ENCODE peak calls at places on chromosomes 13 and 19, in six cellular contexts. V, L, H, Q, B and S are unnamed samples.

GRCh38 chr19:46081928-46082727 is 41.3 kb upstream of the IGFL4 start:
- DNase-seq in V (peak; percentile 26), L (peak; percentile 42), H (no peak), Q (peak; percentile 48), B (peak; percentile 75), S (peak; percentile 9)

GRCh38 chr19:54137913-54138776 is 583 bp downstream of the CNOT3 start:
- DNase-seq in V (no peak), L (peak; percentile 23), H (no peak), Q (no peak), B (no peak), S (peak; percentile 67)

GRCh38 chr19:18319591-18320135 is 3.2 kb downstream of the LSM4 start:
- DNase-seq in V (peak; percentile 29), L (no peak), H (no peak), Q (no peak), B (no peak), S (no peak)

GRCh38 chr13:75250526-75251183 is 231.3 kb downstream of the TBC1D4 start:
- DNase-seq in V (no peak), L (no peak), H (no peak), Q (no peak), B (no peak), S (peak; percentile 19)

GRCh38 chr13:99280166-99280565 is 22.0 kb upstream of the GPR18 start:
- DNase-seq in V (no peak), L (no peak), H (no peak), Q (no peak), B (no peak), S (no peak)

GRCh38 chr13:67148219-67148583 is 81.9 kb downstream of the PCDH9 start:
- DNase-seq in V (no peak), L (no peak), H (no peak), Q (no peak), B (no peak), S (no peak)

GRCh38 chr19:45492627-45493470 is 4.0 kb downstream of the RTN2 start:
- DNase-seq in V (peak; percentile 59), L (peak; percentile 22), H (peak; percentile 79), Q (peak; percentile 72), B (peak; percentile 73), S (no peak)

GRCh38 chr19:36041831-36042230 is 9.2 kb upstream of the CLIP3 start:
- DNase-seq in V (no peak), L (peak; percentile 46), H (no peak), Q (no peak), B (peak; percentile 72), S (no peak)

GRCh38 chr19:19860756-19861390 is 4.8 kb upstream of the ZNF253 start:
- DNase-seq in V (peak; percentile 30), L (no peak), H (no peak), Q (no peak), B (no peak), S (no peak)

GRCh38 chr19:46191972-46192371 is 37.6 kb upstream of the IGFL1 start:
- DNase-seq in V (no peak), L (no peak), H (no peak), Q (no peak), B (no peak), S (no peak)

GRCh38 chr19:11140896-11141295 is 14.7 kb downstream of the SPC24 start:
- DNase-seq in V (no peak), L (no peak), H (no peak), Q (no peak), B (no peak), S (no peak)

GRCh38 chr19:11141937-11142527 is 13.6 kb downstream of the SPC24 start:
- DNase-seq in V (no peak), L (no peak), H (no peak), Q (no peak), B (peak; percentile 43), S (no peak)

GRCh38 chr19:11138659-11139526 is 16.7 kb downstream of the SPC24 start:
- DNase-seq in V (peak; percentile 95), L (peak; percentile 61), H (peak; percentile 94), Q (no peak), B (peak; percentile 87), S (peak; percentile 77)

GRCh38 chr19:11145147-11145924 is 10.2 kb downstream of the SPC24 start:
- DNase-seq in V (no peak), L (no peak), H (no peak), Q (no peak), B (no peak), S (no peak)

DNA sequence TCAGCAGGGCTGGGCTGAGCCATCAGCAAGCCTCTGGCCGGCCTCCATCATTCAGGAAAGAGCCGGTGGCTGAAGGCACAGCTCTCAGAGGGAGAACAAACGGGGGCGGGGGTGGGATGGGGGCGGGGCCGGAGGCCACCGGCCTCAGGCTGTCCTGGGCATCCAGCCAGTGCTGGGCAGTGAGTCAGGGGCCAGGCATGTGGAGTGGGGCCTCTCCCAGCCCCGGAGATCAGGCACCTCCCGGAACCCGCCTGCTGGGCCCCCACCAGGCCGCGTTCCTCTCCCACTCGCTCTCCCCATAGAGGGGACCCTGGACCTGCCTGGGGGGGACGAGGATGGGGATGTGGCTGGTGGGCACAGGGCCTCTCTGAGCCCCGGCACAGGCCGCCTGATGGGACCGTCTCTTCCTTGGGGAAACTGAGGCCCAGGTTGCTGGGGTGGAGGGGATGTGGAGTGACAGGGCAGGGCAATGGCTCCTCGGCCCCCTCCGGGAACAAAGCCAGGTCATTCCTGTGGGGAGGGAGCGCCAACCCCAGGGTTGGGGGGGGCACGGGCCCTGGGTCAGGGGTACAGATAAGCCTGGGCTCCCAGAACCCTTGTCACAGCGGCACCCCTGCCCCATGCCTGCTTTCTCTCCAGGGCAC is 12.9 kb downstream of the SPC24 start:
- DNase-seq in V (peak; percentile 96), L (peak; percentile 98), H (peak; percentile 97), Q (peak; percentile 79), B (peak; percentile 91), S (peak; percentile 86)
- TF ChIP-seq POLR2A in V (peak; percentile 33), L (peak; percentile 50), H (no peak), Q (no peak), B (no peak), S (no peak)

DNA sequence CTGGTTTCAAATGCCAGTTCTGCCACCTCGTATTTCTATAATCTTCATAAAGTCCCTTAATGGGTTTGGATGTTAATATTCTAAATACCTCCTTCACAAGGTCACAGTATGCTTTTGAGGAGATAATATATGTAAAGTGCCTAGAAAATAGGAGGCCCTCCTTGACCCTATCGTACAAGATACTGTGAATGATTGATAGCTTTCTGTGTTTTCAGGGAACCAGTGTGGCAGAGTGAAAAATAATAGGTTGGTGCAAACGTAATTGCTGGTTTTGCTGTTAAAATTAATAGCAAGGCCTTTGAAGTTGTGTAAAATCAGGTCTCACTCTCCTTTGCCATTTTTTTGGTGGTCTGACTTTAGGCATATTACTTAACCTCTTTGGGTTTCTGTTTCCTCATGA is 77.5 kb upstream of the SCEL start:
- DNase-seq in V (no peak), L (no peak), H (no peak), Q (no peak), B (no peak), S (no peak)
- TF ChIP-seq POLR2A in V (no peak), L (no peak), H (no peak), Q (no peak), B (no peak), S (no peak)

GRCh38 chr13:27358420-27358819 is 66.0 kb upstream of the GTF3A start:
- DNase-seq in V (no peak), L (no peak), H (no peak), Q (no peak), B (no peak), S (no peak)

GRCh38 chr13:27362064-27362751 is 62.2 kb upstream of the GTF3A start:
- DNase-seq in V (peak; percentile 83), L (peak; percentile 86), H (peak; percentile 84), Q (peak; percentile 69), B (peak; percentile 81), S (peak; percentile 72)

GRCh38 chr13:27360562-27360961 is 63.9 kb upstream of the GTF3A start:
- DNase-seq in V (no peak), L (no peak), H (no peak), Q (no peak), B (peak; percentile 11), S (no peak)

GRCh38 chr13:27355894-27356293 is 68.5 kb upstream of the GTF3A start:
- DNase-seq in V (no peak), L (no peak), H (no peak), Q (no peak), B (no peak), S (no peak)

GRCh38 chr13:27359203-27359821 is 65.1 kb upstream of the GTF3A start:
- DNase-seq in V (peak; percentile 75), L (peak; percentile 53), H (peak; percentile 66), Q (peak; percentile 43), B (peak; percentile 55), S (peak; percentile 40)
- TF ChIP-seq POLR2A in V (no peak), L (no peak), H (no peak), Q (no peak), B (no peak), S (no peak)

GRCh38 chr19:4641132-4641531 is 1.8 kb downstream of the TNFAIP8L1 start:
- DNase-seq in V (no peak), L (no peak), H (no peak), Q (no peak), B (no peak), S (no peak)

GRCh38 chr19:4640247-4641000 is 1.1 kb downstream of the TNFAIP8L1 start:
- DNase-seq in V (no peak), L (no peak), H (no peak), Q (no peak), B (no peak), S (no peak)

GRCh38 chr19:4638330-4638729 is 986 bp upstream of the TNFAIP8L1 start:
- DNase-seq in V (peak; percentile 42), L (peak; percentile 37), H (peak; percentile 56), Q (no peak), B (no peak), S (no peak)

GRCh38 chr19:4638828-4639530 is at the start of gene TNFAIP8L1:
- DNase-seq in V (peak; percentile 96), L (peak; percentile 94), H (peak; percentile 98), Q (peak; percentile 88), B (peak; percentile 93), S (peak; percentile 97)

GRCh38 chr19:4639531-4640246 is 373 bp downstream of the TNFAIP8L1 start:
- DNase-seq in V (no peak), L (no peak), H (no peak), Q (no peak), B (no peak), S (no peak)
- TF ChIP-seq POLR2A in V (no peak), L (peak; percentile 2), H (no peak), Q (no peak), B (peak; percentile 14), S (no peak)

GRCh38 chr13:24050292-24050711 is 110.2 kb upstream of the SPATA13 start:
- DNase-seq in V (peak; percentile 70), L (peak; percentile 86), H (no peak), Q (no peak), B (no peak), S (peak; percentile 21)
- TF ChIP-seq POLR2A in V (no peak), L (no peak), H (no peak), Q (no peak), B (no peak), S (no peak)

GRCh38 chr19:1248454-1249297 is at the start of gene MIDN:
- DNase-seq in V (peak; percentile 91), L (peak; percentile 85), H (peak; percentile 91), Q (no peak), B (peak; percentile 88), S (peak; percentile 78)
- TF ChIP-seq POLR2A in V (peak; percentile 97), L (peak; percentile 96), H (peak; percentile 96), Q (peak; percentile 96), B (peak; percentile 93), S (peak; percentile 90)